ENCODE peak calls at places on chromosomes 6 and 20, in ten cellular contexts. B, C, P, Z, X, U, D, H, A and Y are unnamed samples.

GRCh38 chr20:25608774-25609173 is 15.0 kb downstream of the NANP start:
- DNase-seq in B (no peak), C (no peak), P (no peak), Z (no peak), X (no peak), U (no peak), D (no peak), H (no peak), A (no peak), Y (no peak)

GRCh38 chr6:111552241-111552744 is 53.4 kb downstream of the TRAF3IP2 start:
- DNase-seq in B (peak), C (no peak), P (peak), Z (no peak), X (peak), U (peak), D (no peak), H (peak), A (peak), Y (no peak)

GRCh38 chr6:33860706-33861474 is 57.1 kb upstream of the MLN start:
- DNase-seq in B (no peak), C (peak), P (no peak), Z (peak), X (peak), U (peak), D (peak), H (peak), A (peak), Y (peak)

GRCh38 chr20:39108746-39109145 is 146.6 kb downstream of the DHX35 start:
- DNase-seq in B (no peak), C (no peak), P (no peak), Z (no peak), X (peak), U (peak), D (no peak), H (peak), A (peak), Y (no peak)

GRCh38 chr6:111482959-111483735 is at the start of gene REV3L:
- DNase-seq in B (peak), C (peak), P (peak), Z (peak), X (peak), U (peak), D (peak), H (peak), A (peak), Y (peak)

GRCh38 chr20:58655328-58656094 is 4.4 kb downstream of the STX16 start:
- DNase-seq in B (no peak), C (no peak), P (no peak), Z (no peak), X (no peak), U (no peak), D (no peak), H (no peak), A (no peak), Y (no peak)

GRCh38 chr6:167298166-167298565 is 7.1 kb downstream of the UNC93A start:
- DNase-seq in B (no peak), C (no peak), P (no peak), Z (no peak), X (no peak), U (no peak), D (no peak), H (no peak), A (no peak), Y (peak)

GRCh38 chr20:50285376-50286173 is 94.9 kb downstream of the CEBPB start:
- DNase-seq in B (no peak), C (no peak), P (peak), Z (no peak), X (peak), U (peak), D (no peak), H (peak), A (peak), Y (peak)

GRCh38 chr6:14544689-14545088 is 427.1 kb downstream of the CD83 start:
- DNase-seq in B (peak), C (no peak), P (no peak), Z (no peak), X (no peak), U (peak), D (peak), H (no peak), A (no peak), Y (no peak)

GRCh38 chr6:22940571-22941290 is 371.4 kb downstream of the HDGFL1 start:
- DNase-seq in B (no peak), C (no peak), P (no peak), Z (no peak), X (peak), U (peak), D (no peak), H (no peak), A (no peak), Y (no peak)

GRCh38 chr6:125846292-125847024 is 55.7 kb downstream of the NCOA7 start:
- DNase-seq in B (no peak), C (no peak), P (no peak), Z (no peak), X (no peak), U (no peak), D (no peak), H (no peak), A (no peak), Y (no peak)

GRCh38 chr6:20631525-20631924 is 97.3 kb downstream of the CDKAL1 start:
- DNase-seq in B (no peak), C (no peak), P (no peak), Z (no peak), X (peak), U (peak), D (peak), H (no peak), A (no peak), Y (peak)

GRCh38 chr6:170487707-170488329 is 65.3 kb downstream of the PSMB1 start:
- DNase-seq in B (no peak), C (no peak), P (no peak), Z (no peak), X (no peak), U (no peak), D (no peak), H (no peak), A (no peak), Y (no peak)

GRCh38 chr6:16635291-16635809 is 125.9 kb downstream of the ATXN1 start:
- DNase-seq in B (no peak), C (no peak), P (no peak), Z (no peak), X (no peak), U (no peak), D (no peak), H (no peak), A (no peak), Y (no peak)

DNA sequence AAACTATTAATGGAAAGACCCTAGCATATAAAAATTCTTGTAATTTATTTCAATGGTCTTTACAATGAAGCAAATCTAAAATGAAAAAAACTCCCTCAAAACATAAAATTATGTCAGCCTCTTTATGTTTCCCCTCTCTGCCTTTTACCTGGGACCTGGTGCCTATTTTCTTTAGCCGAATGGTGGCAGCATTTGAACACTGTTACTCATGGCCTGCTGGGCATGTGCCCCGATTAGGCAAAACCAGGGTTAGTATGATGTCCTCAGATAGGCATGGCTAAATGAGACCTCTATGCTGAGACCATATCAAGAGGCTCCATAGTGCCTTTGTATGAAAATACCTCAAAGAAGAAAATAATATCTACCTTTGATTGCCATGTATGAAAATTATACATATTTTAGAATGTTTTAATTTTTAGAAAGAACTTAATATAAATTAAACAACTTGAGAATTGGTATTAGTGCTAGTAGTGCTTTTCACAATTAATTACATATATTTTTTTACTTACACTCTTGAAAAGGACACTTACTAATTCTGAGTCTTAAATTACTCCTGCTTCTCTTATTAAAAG is 22.5 kb upstream of the C6orf58 start:
- DNase-seq in B (peak), C (peak), P (peak), Z (no peak), X (peak), U (peak), D (peak), H (peak), A (peak), Y (peak)
- TF ChIP-seq CTCF in B (peak), C (peak), P (peak), Z (peak), X (peak), U (peak), D (peak), H (no peak), A (peak), Y (peak)

GRCh38 chr20:44810391-44811149 is at the start of gene RIMS4:
- DNase-seq in B (peak), C (no peak), P (no peak), Z (no peak), X (no peak), U (no peak), D (no peak), H (no peak), A (no peak), Y (no peak)
- H3K4me3 ChIP-seq in B (peak), C (no peak), P (no peak), Z (no peak), X (no peak), U (no peak), D (no peak), H (no peak), A (no peak), Y (no peak)

GRCh38 chr6:161376367-161376766 is 102.5 kb upstream of the AGPAT4 start:
- DNase-seq in B (no peak), C (no peak), P (no peak), Z (no peak), X (no peak), U (no peak), D (no peak), H (no peak), A (no peak), Y (no peak)

GRCh38 chr6:161372422-161372793 is 98.5 kb upstream of the AGPAT4 start:
- DNase-seq in B (no peak), C (no peak), P (no peak), Z (no peak), X (no peak), U (no peak), D (no peak), H (no peak), A (no peak), Y (no peak)

GRCh38 chr6:161377116-161377515 is 103.3 kb upstream of the AGPAT4 start:
- DNase-seq in B (no peak), C (no peak), P (no peak), Z (no peak), X (no peak), U (no peak), D (no peak), H (no peak), A (no peak), Y (no peak)

GRCh38 chr6:161373905-161374451 is 100.1 kb upstream of the AGPAT4 start:
- DNase-seq in B (peak), C (peak), P (peak), Z (no peak), X (peak), U (peak), D (peak), H (peak), A (peak), Y (peak)

GRCh38 chr6:161374971-161375873 is 101.4 kb upstream of the AGPAT4 start:
- DNase-seq in B (peak), C (peak), P (no peak), Z (peak), X (peak), U (peak), D (peak), H (peak), A (no peak), Y (peak)
- TF ChIP-seq CTCF in B (peak), C (peak), P (peak), Z (no peak), X (peak), U (no peak), D (peak), H (no peak), A (peak), Y (no peak)

GRCh38 chr20:51560042-51560441 is 17.5 kb upstream of the NFATC2 start:
- DNase-seq in B (no peak), C (no peak), P (no peak), Z (no peak), X (no peak), U (no peak), D (no peak), H (no peak), A (no peak), Y (no peak)

GRCh38 chr20:51563141-51563596 is 20.6 kb upstream of the NFATC2 start:
- DNase-seq in B (no peak), C (no peak), P (no peak), Z (no peak), X (no peak), U (no peak), D (no peak), H (no peak), A (no peak), Y (no peak)

GRCh38 chr20:51562027-51562333 is 19.5 kb upstream of the NFATC2 start:
- DNase-seq in B (no peak), C (no peak), P (no peak), Z (no peak), X (no peak), U (peak), D (peak), H (no peak), A (peak), Y (no peak)

GRCh38 chr20:51562334-51563140 is 20.0 kb upstream of the NFATC2 start:
- DNase-seq in B (peak), C (no peak), P (peak), Z (peak), X (peak), U (peak), D (peak), H (peak), A (peak), Y (no peak)

DNA sequence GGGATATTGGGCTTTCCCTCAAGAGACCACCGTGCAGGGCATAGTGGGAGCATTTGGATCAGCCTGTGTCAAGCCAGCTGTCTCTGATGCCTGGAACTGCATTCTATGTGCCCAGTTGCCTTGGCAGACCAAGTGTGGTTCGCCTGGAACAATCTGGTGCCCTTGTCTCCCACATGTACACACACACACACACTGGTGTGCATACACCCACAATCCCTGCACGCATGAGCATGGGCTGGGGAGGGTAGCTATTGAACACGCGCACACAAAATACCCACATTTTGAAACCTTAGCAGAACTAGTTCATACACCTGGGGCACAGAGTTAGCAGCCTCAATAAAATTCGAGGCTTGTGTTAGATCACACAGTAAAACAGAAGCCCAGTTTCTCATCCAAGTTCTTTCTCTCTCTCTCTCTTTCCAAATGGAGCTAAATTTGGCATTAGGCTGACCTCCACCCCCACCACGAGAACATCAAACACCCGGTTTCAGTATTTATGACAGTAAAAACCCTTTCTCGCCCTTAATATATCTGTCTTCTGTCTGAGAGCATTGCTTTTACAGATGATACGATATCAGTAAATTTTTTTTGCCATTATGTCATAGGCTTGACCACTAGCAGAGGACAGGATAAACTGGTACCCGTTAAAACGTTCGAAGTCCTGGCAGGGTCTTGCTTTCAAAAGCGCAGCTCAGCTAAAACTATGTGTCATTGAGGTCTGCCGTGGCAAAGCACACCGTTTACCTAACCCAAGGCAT is 18.2 kb upstream of the NFATC2 start:
- DNase-seq in B (no peak), C (no peak), P (no peak), Z (no peak), X (no peak), U (peak), D (no peak), H (peak), A (peak), Y (no peak)
- H3K4me3 ChIP-seq in B (peak), C (no peak), P (peak), Z (no peak), X (peak), U (peak), D (no peak), H (peak), A (peak), Y (no peak)

GRCh38 chr6:116111552-116112528 is 11.2 kb downstream of the NT5DC1 start:
- DNase-seq in B (peak), C (peak), P (no peak), Z (no peak), X (peak), U (peak), D (peak), H (peak), A (peak), Y (peak)
- TF ChIP-seq CTCF in B (peak), C (peak), P (peak), Z (peak), X (peak), U (peak), D (peak), H (peak), A (peak), Y (peak)

DNA sequence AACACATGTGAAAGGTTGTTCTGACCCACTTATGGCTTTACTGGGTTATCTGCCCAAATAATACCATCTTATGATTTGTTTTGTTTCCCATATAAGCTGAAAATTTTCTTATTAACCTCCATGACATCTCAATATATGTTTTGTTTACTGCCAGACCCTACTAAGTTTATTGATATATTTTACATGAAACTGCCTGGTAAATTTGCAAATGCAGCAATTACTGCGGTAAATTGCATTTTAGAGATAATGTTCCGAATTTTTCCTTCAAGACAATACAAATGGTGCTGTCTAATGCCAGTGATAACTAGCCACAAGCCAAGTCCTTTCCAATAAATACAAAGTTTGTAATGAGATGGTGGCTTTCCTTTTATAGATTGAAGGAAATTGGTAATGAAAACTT is 275.9 kb downstream of the SAMD5 start:
- DNase-seq in B (no peak), C (no peak), P (no peak), Z (no peak), X (no peak), U (no peak), D (no peak), H (no peak), A (no peak), Y (no peak)
- H3K4me3 ChIP-seq in B (no peak), C (no peak), P (no peak), Z (no peak), X (no peak), U (no peak), D (no peak), H (no peak), A (no peak), Y (no peak)

DNA sequence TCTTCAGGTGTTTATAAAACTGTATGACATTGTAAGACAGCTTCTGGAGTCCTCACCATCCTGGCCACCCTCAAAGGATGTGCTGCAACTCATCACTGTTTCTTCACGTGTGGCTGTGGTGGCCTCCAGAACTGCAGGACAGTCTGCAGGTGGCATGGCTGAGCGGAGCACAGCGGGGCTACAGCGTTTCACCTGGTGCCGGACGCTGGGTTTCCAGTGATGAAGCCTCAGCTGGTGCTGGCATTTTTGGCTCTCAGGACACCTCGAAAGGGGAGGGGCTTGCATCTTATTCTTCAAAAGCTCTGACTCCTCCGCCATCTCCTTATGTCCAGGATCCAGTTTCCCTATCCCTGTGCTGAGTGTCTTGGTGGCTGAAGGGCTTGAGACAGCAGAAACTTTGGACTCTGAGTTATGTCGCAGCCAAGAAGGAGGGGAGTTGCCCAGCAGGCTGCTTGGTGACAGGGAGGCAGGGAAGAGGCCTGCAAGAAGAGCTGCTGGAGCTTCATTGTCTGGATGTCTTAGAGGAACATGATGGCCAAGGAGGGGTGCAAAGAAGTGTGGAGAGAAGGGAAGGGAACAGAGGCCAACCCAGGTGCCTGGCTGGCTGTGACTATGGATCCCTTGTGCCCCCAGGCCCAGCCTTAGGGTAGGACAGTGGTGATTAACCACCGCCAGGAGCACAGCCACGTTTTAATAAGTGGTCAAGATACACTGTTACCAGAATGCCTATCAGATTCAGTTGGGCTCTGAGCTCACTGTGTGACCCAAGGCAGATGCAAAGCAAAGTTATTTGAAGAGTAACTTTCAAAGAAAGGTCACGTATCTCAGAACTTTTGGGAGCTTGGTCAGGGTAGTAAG is 58.7 kb downstream of the GTF2H5 start:
- DNase-seq in B (no peak), C (no peak), P (no peak), Z (no peak), X (no peak), U (no peak), D (no peak), H (no peak), A (no peak), Y (no peak)
- TF ChIP-seq CTCF in B (no peak), C (no peak), P (no peak), Z (no peak), X (no peak), U (no peak), D (peak), H (no peak), A (no peak), Y (no peak)

DNA sequence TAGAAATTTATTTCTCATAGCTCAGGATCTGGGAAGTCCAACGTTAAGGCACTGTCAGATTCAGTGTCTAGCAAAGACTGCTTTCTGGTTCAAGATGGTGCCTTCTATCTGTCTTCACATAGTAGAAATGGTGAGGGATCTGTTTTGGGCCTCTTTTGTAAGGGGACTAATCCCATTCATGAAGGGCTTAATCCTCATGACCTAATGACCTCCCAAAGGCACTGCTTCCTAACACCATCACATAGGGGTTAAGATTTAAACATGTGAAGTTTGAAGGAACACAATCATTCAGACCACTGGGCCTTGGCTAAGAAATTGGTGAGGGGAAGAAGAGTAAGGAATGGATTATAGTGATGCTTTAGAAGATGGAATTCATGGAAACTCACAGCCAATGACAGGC is 237.6 kb downstream of the PACRG start:
- DNase-seq in B (no peak), C (no peak), P (no peak), Z (no peak), X (no peak), U (no peak), D (no peak), H (no peak), A (no peak), Y (no peak)
- H3K4me3 ChIP-seq in B (no peak), C (no peak), P (no peak), Z (no peak), X (no peak), U (no peak), D (no peak), H (no peak), A (no peak), Y (no peak)